ENCODE peak calls at places on chromosomes 2 and 18, in seven cellular contexts. P is K562, F is H1, D is GM23338, H is GM12878, N is endothelial cell of umbilical vein, M is HCT116. Y is an unnamed sample.
A peak's percentile ranks its signal among the peaks of the same experiment; 100 is the strongest.

GRCh38 chr2:84970266-84970955 is 550 bp upstream of the KCMF1 start:
- DNase-seq in F (no peak), M (no peak), P (peak; percentile 73), N (peak; percentile 69), H (no peak), D (peak; percentile 68), Y (no peak)

GRCh38 chr2:1884933-1885580 is 140.7 kb upstream of the PXDN start:
- DNase-seq in H (no peak), N (peak; percentile 3), F (no peak), P (no peak), D (no peak), M (no peak), Y (no peak)

GRCh38 chr18:56043691-56044090 is 455.7 kb upstream of the TCF4 start:
- DNase-seq in P (no peak), M (no peak), D (peak; percentile 67), F (peak; percentile 7), H (no peak), N (peak; percentile 70), Y (no peak)

GRCh38 chr2:11703700-11704099 is 33.7 kb upstream of the NTSR2 start:
- DNase-seq in D (no peak), H (no peak), P (no peak), M (no peak), N (no peak), F (no peak), Y (no peak)

GRCh38 chr2:73979021-73979420 is 5.7 kb upstream of the TET3 start:
- DNase-seq in H (no peak), D (peak; percentile 81), F (no peak), M (no peak), P (no peak), N (no peak), Y (no peak)

GRCh38 chr2:45368792-45369191 is 242.3 kb downstream of the SRBD1 start:
- DNase-seq in H (no peak), F (no peak), P (no peak), N (no peak), D (no peak), M (no peak), Y (no peak)

GRCh38 chr18:22551536-22552151 is 133.9 kb upstream of the CTAGE1 start:
- DNase-seq in M (peak; percentile 27), F (no peak), N (peak; percentile 92), P (no peak), D (no peak), H (no peak), Y (no peak)

GRCh38 chr2:240576436-240577205 is 8.3 kb downstream of the RNPEPL1 start:
- DNase-seq in P (no peak), F (no peak), D (no peak), H (no peak), N (no peak), M (no peak), Y (no peak)

GRCh38 chr2:149653831-149654445 is 66.4 kb upstream of the MMADHC start:
- DNase-seq in M (no peak), F (no peak), N (no peak), D (peak; percentile 33), H (no peak), P (no peak), Y (no peak)

GRCh38 chr2:231187736-231188505 is 10.5 kb upstream of the ARMC9 start:
- DNase-seq in F (no peak), P (no peak), D (no peak), M (no peak), N (peak; percentile 64), H (no peak), Y (no peak)

GRCh38 chr2:39733070-39733674 is 45.9 kb downstream of the THUMPD2 start:
- DNase-seq in H (no peak), N (no peak), F (no peak), P (no peak), M (no peak), D (no peak), Y (no peak)

GRCh38 chr18:61992285-61992684 is 99.5 kb upstream of the RNF152 start:
- DNase-seq in P (no peak), N (peak; percentile 95), F (no peak), H (no peak), M (peak; percentile 35), D (no peak), Y (no peak)

GRCh38 chr2:174023591-174024523 is 58.7 kb upstream of the SP3 start:
- DNase-seq in M (peak; percentile 27), N (no peak), P (no peak), D (peak; percentile 70), H (no peak), F (no peak), Y (peak; percentile 30)

GRCh38 chr2:84846041-84846663 is 34.7 kb downstream of the TRABD2A start:
- DNase-seq in H (no peak), D (no peak), F (no peak), N (no peak), P (no peak), M (no peak), Y (no peak)

GRCh38 chr2:152861349-152861942 is 143.0 kb downstream of the ARL6IP6 start:
- DNase-seq in M (peak; percentile 46), N (peak; percentile 30), F (peak; percentile 5), H (no peak), P (peak; percentile 58), D (peak; percentile 79), Y (peak; percentile 1)

GRCh38 chr18:57832730-57833129 is 29.6 kb upstream of the ATP8B1 start:
- DNase-seq in H (no peak), D (no peak), M (no peak), N (no peak), F (no peak), P (peak; percentile 27), Y (no peak)

GRCh38 chr2:215594766-215595165 is 158.9 kb upstream of the FN1 start:
- DNase-seq in D (no peak), M (no peak), H (no peak), F (no peak), P (no peak), N (no peak), Y (no peak)

GRCh38 chr2:70300771-70301343 is 1.0 kb downstream of the FAM136A start:
- DNase-seq in D (no peak), N (no peak), M (no peak), F (no peak), P (no peak), H (no peak), Y (no peak)

GRCh38 chr2:36455011-36455410 is 99.4 kb downstream of the CRIM1 start:
- DNase-seq in H (no peak), F (no peak), M (no peak), N (no peak), D (no peak), P (no peak), Y (no peak)

GRCh38 chr2:240060977-240061591 is 7.8 kb upstream of the OR6B3 start:
- DNase-seq in D (peak; percentile 69), H (no peak), F (no peak), N (peak; percentile 60), P (peak; percentile 24), M (peak; percentile 54), Y (peak; percentile 3)

DNA sequence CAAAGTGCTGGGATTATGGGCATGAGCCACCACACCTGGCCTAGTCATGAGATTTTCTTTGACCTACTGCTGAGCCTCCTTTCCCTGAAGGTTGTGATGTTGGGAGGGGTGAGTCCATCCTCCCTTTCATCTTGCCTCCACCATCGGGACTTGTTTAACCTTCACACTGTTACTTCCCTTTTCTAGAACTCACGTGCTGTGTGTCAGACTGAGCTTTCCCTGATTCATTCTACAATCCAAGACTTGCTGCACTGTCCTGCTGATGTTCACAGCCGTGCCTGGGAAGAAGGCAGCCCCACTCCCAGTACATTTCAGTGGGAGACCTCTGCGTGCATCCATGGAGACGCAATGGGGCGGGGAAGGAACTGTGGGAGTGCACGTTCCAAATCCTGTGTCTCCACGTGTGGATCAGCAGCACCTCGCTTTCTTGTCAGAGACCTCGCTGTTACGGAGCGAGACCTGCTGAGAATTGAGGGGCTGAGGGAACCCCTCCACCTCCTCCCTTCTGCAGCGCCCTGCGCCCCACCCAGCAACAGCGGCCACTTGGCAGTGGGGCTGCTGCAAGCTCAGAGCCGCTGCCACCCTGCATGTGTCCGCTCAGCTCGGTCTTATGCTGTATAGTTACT is 10.6 kb downstream of the OXER1 start:
- DNase-seq in D (no peak), N (no peak), F (no peak), H (no peak), P (no peak), M (no peak), Y (no peak)
- H3K27ac ChIP-seq in D (no peak overlapping the region), N (no peak overlapping the region), F (no peak overlapping the region), H (peak overlapping the region; percentile 30), P (no peak overlapping the region), M (no peak overlapping the region), Y (no peak overlapping the region)

GRCh38 chr2:203786912-203787311 is 80.5 kb downstream of the CD28 start:
- DNase-seq in N (peak; percentile 81), M (no peak), D (no peak), F (no peak), P (no peak), H (no peak), Y (peak; percentile 57)
- TF ChIP-seq POLR2AphosphoS5 in N (no peak), M (no peak), D (no peak), F (no peak), P (no peak), H (no peak), Y (no peak)

GRCh38 chr18:77248873-77249582 is 620 bp upstream of the GALR1 start:
- DNase-seq in D (peak; percentile 38), N (no peak), F (no peak), H (no peak), M (no peak), P (no peak), Y (no peak)
- TF ChIP-seq EZH2 in D (peak; percentile 47), N (no peak), F (peak; percentile 79), H (no peak), M (no peak), P (no peak), Y (peak; percentile 30)

GRCh38 chr2:237449193-237449797 is 35.3 kb upstream of the COL6A3 start:
- DNase-seq in M (no peak), F (no peak), D (no peak), N (peak; percentile 87), P (no peak), H (no peak), Y (no peak)
- H3K27ac ChIP-seq in M (no peak overlapping the region), F (no peak overlapping the region), D (no peak overlapping the region), N (no peak overlapping the region), P (no peak overlapping the region), H (no peak overlapping the region), Y (no peak overlapping the region)

DNA sequence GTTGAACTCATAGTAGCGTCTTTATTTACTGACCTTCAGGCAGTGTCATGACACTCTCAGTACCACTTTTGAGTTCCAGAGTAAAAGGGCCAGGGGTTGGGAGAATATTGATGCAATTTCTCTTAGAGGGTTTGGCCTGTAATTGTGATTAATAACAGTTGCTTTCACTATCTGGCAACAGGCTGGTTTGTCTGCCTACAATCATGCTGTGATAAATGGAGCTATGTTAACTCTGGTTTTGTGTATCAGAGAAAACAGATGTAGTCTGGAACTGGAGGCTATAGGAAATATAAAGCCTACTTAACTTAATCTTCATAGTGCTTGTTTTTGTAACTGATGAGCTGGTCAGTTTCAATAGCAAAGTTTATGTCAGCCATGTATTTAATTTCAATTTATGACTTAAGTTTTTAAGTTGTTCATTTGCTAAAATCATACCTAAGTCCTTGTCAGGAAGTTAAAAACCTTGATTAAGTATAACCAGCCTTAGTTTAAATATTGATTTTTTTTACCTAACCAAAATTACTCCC is 138.0 kb downstream of the AGPS start:
- DNase-seq in H (no peak), P (no peak), D (no peak), F (no peak), N (no peak), M (no peak), Y (no peak)
- TF ChIP-seq POLR2AphosphoS5 in H (no peak), P (no peak), D (no peak), F (no peak), N (no peak), M (no peak), Y (no peak)

Y was measured in SK-N-MC.